ENCODE peak calls at places on chromosomes 5 and 9, in nine cellular contexts. Y is endodermal cell; G is progenitor cell of endocrine pancreas; H is spleen; Z is pancreas; N is stimulated activated CD8-positive, alpha-beta memory T cell treated with anti-CD3 and anti-CD28 coated beads, Interleukin-15, amount 100 ng/mL, for 4 hours; L is RPMI7951; U is heart right ventricle; F is heart left ventricle. O is an unnamed sample.

GRCh38 chr9:6183227-6183551 is 32.4 kb upstream of the IL33 start:
- DNase-seq in Y (no peak), G (no peak), H (no peak), Z (no peak), N (no peak), L (no peak), U (no peak), F (no peak), O (no peak)

GRCh38 chr9:137405677-137406081 is 17.3 kb downstream of the EXD3 start:
- DNase-seq in Y (no peak), G (no peak), H (no peak), Z (no peak), N (no peak), L (no peak), U (no peak), F (no peak), O (no peak)

GRCh38 chr9:115367780-115368179 is 249.8 kb upstream of the TNC start:
- DNase-seq in Y (no peak), G (no peak), H (no peak), Z (no peak), N (no peak), L (no peak), U (no peak), F (no peak), O (no peak)

GRCh38 chr9:69120380-69121154 is 53.5 kb upstream of the TJP2 start:
- DNase-seq in Y (peak), G (peak), H (no peak), Z (peak), N (no peak), L (no peak), U (no peak), F (no peak), O (peak)

GRCh38 chr5:125042243-125042887 is 295.9 kb upstream of the ZNF608 start:
- DNase-seq in Y (no peak), G (no peak), H (no peak), Z (no peak), N (no peak), L (peak), U (no peak), F (no peak), O (no peak)

GRCh38 chr9:35110327-35110758 is 5.3 kb downstream of the ATOSB start:
- DNase-seq in Y (no peak), G (no peak), H (no peak), Z (no peak), N (no peak), L (peak), U (no peak), F (peak), O (no peak)

GRCh38 chr5:168244838-168245555 is 46.4 kb upstream of the WWC1 start:
- DNase-seq in Y (no peak), G (no peak), H (no peak), Z (no peak), N (no peak), L (peak), U (no peak), F (no peak), O (no peak)

GRCh38 chr9:38066167-38066906 is 2.7 kb downstream of the SHB start:
- DNase-seq in Y (no peak), G (no peak), H (no peak), Z (peak), N (no peak), L (no peak), U (no peak), F (no peak), O (no peak)

O was measured in transverse colon.